ENCODE peak calls at places on chromosomes 4 and X, in seven cellular contexts. H is mesendoderm; G is BJ; U is stimulated activated CD8-positive, alpha-beta memory T cell treated with anti-CD3 and anti-CD28 coated beads, Interleukin-4, amount 100 ng/mL, for 24 hours; I is NCI-H748 treated with DMSO at 0.1 percent for 48 hours; S is ecto neural progenitor cell; W is T-helper 9 cell. E is an unnamed sample.
A peak's percentile ranks its signal among the peaks of the same experiment; 100 is the strongest.

GRCh38 chrX:103839404-103839803 is 7.3 kb upstream of the RAB9B start:
- DNase-seq in H (no peak), G (no peak), U (no peak), I (no peak), S (no peak), W (no peak), E (no peak)

GRCh38 chr4:14072506-14072905 is 445.0 kb upstream of the BOD1L1 start:
- DNase-seq in H (peak; percentile 9), G (no peak), U (no peak), I (no peak), S (no peak), W (no peak), E (no peak)

GRCh38 chr4:70277121-70277520 is 34.7 kb downstream of the CSN3 start:
- DNase-seq in H (no peak), G (no peak), U (no peak), I (no peak), S (no peak), W (no peak), E (no peak)

GRCh38 chr4:126762651-126763247 is 870.0 kb upstream of the INTU start:
- DNase-seq in H (no peak), G (no peak), U (no peak), I (no peak), S (no peak), W (no peak), E (no peak)

GRCh38 chrX:153871946-153872878 is 13.8 kb downstream of the L1CAM start:
- DNase-seq in H (no peak), G (no peak), U (no peak), I (no peak), S (no peak), W (no peak), E (no peak)

GRCh38 chr4:932713-933070 is 432 bp downstream of the TMEM175 start:
- DNase-seq in H (no peak), G (no peak), U (no peak), I (no peak), S (no peak), W (no peak), E (no peak)

GRCh38 chrX:21740329-21741274 is 17.3 kb downstream of the SMPX start:
- DNase-seq in H (peak; percentile 65), G (no peak), U (no peak), I (peak; percentile 9), S (no peak), W (no peak), E (no peak)

GRCh38 chr4:13966241-13967195 is 339.0 kb upstream of the BOD1L1 start:
- DNase-seq in H (peak; percentile 58), G (no peak), U (no peak), I (no peak), S (no peak), W (no peak), E (no peak)